ENCODE peak calls at places on chromosomes 4 and X, in ten cellular contexts. One of them, this sample, is unnamed.

GRCh38 chr4:142984871-142985585 is 138.9 kb upstream of the INPP4B start:
- DNase-seq in psoas muscle: no peak
- DNase-seq in OCI-LY7: peak; percentile 6
- DNase-seq in PC-3: peak; percentile 60
- DNase-seq in pancreas: no peak
- DNase-seq in RWPE1: peak; percentile 20
- DNase-seq in CD4-positive, alpha-beta T cell: no peak
- DNase-seq in caudate nucleus: no peak
- DNase-seq in dorsolateral prefrontal cortex: no peak
- DNase-seq in ovary: no peak
- DNase-seq in this sample: no peak

GRCh38 chr4:153374471-153374870 is 30.0 kb downstream of the MND1 start:
- DNase-seq in psoas muscle: no peak
- DNase-seq in RWPE1: no peak
- DNase-seq in OCI-LY7: no peak
- DNase-seq in dorsolateral prefrontal cortex: no peak
- DNase-seq in caudate nucleus: no peak
- DNase-seq in PC-3: no peak
- DNase-seq in pancreas: no peak
- DNase-seq in ovary: no peak
- DNase-seq in CD4-positive, alpha-beta T cell: no peak
- DNase-seq in this sample: no peak

GRCh38 chrX:20517565-20517964 is 250.9 kb upstream of the RPS6KA3 start:
- DNase-seq in RWPE1: no peak
- DNase-seq in pancreas: no peak
- DNase-seq in CD4-positive, alpha-beta T cell: no peak
- DNase-seq in ovary: no peak
- DNase-seq in psoas muscle: no peak
- DNase-seq in caudate nucleus: no peak
- DNase-seq in OCI-LY7: no peak
- DNase-seq in PC-3: no peak
- DNase-seq in dorsolateral prefrontal cortex: no peak
- DNase-seq in this sample: no peak

GRCh38 chr4:84814100-84814750 is 152.3 kb downstream of the WDFY3 start:
- DNase-seq in pancreas: peak; percentile 27
- DNase-seq in ovary: no peak
- DNase-seq in RWPE1: peak; percentile 66
- DNase-seq in dorsolateral prefrontal cortex: no peak
- DNase-seq in caudate nucleus: no peak
- DNase-seq in OCI-LY7: no peak
- DNase-seq in CD4-positive, alpha-beta T cell: no peak
- DNase-seq in psoas muscle: no peak
- DNase-seq in PC-3: peak; percentile 81
- DNase-seq in this sample: peak; percentile 88

GRCh38 chr4:179695175-179695574 is 2252.9 kb upstream of the AGA start:
- DNase-seq in ovary: no peak
- DNase-seq in OCI-LY7: no peak
- DNase-seq in psoas muscle: no peak
- DNase-seq in PC-3: peak; percentile 66
- DNase-seq in RWPE1: peak; percentile 1
- DNase-seq in caudate nucleus: no peak
- DNase-seq in pancreas: no peak
- DNase-seq in CD4-positive, alpha-beta T cell: no peak
- DNase-seq in dorsolateral prefrontal cortex: no peak
- DNase-seq in this sample: no peak

GRCh38 chr4:42568610-42569207 is 88.2 kb downstream of the ATP8A1 start:
- DNase-seq in OCI-LY7: peak; percentile 84
- DNase-seq in caudate nucleus: peak; percentile 57
- DNase-seq in RWPE1: peak; percentile 42
- DNase-seq in psoas muscle: peak; percentile 42
- DNase-seq in PC-3: peak; percentile 77
- DNase-seq in dorsolateral prefrontal cortex: no peak
- DNase-seq in CD4-positive, alpha-beta T cell: peak; percentile 48
- DNase-seq in ovary: peak; percentile 71
- DNase-seq in pancreas: peak; percentile 54
- DNase-seq in this sample: peak; percentile 12

GRCh38 chr4:6633091-6633906 is 7.2 kb upstream of the MRFAP1 start:
- DNase-seq in pancreas: no peak
- DNase-seq in CD4-positive, alpha-beta T cell: no peak
- DNase-seq in caudate nucleus: no peak
- DNase-seq in RWPE1: peak; percentile 20
- DNase-seq in PC-3: peak; percentile 9
- DNase-seq in ovary: no peak
- DNase-seq in dorsolateral prefrontal cortex: no peak
- DNase-seq in OCI-LY7: peak; percentile 74
- DNase-seq in psoas muscle: peak; percentile 73
- DNase-seq in this sample: no peak

GRCh38 chrX:65811558-65812228 is 144.2 kb downstream of the MSN start:
- DNase-seq in ovary: no peak
- DNase-seq in caudate nucleus: no peak
- DNase-seq in pancreas: no peak
- DNase-seq in dorsolateral prefrontal cortex: no peak
- DNase-seq in CD4-positive, alpha-beta T cell: no peak
- DNase-seq in RWPE1: no peak
- DNase-seq in OCI-LY7: no peak
- DNase-seq in psoas muscle: no peak
- DNase-seq in PC-3: no peak
- DNase-seq in this sample: no peak

GRCh38 chrX:154019633-154020499 is at the start of gene IRAK1:
- DNase-seq in PC-3: peak; percentile 73
- DNase-seq in OCI-LY7: peak; percentile 73
- DNase-seq in CD4-positive, alpha-beta T cell: no peak
- DNase-seq in pancreas: peak; percentile 43
- DNase-seq in dorsolateral prefrontal cortex: peak; percentile 38
- DNase-seq in caudate nucleus: no peak
- DNase-seq in ovary: peak; percentile 65
- DNase-seq in RWPE1: peak; percentile 62
- DNase-seq in psoas muscle: peak; percentile 81
- DNase-seq in this sample: no peak

GRCh38 chrX:103879339-103879738 is 47.3 kb upstream of the RAB9B start:
- DNase-seq in dorsolateral prefrontal cortex: no peak
- DNase-seq in OCI-LY7: no peak
- DNase-seq in pancreas: no peak
- DNase-seq in CD4-positive, alpha-beta T cell: no peak
- DNase-seq in psoas muscle: no peak
- DNase-seq in RWPE1: peak; percentile 7
- DNase-seq in caudate nucleus: no peak
- DNase-seq in PC-3: peak; percentile 57
- DNase-seq in ovary: no peak
- DNase-seq in this sample: no peak

GRCh38 chr4:87819281-87819919 is 13.4 kb upstream of the MEPE start:
- DNase-seq in OCI-LY7: no peak
- DNase-seq in CD4-positive, alpha-beta T cell: no peak
- DNase-seq in pancreas: no peak
- DNase-seq in ovary: no peak
- DNase-seq in RWPE1: peak; percentile 70
- DNase-seq in caudate nucleus: no peak
- DNase-seq in psoas muscle: no peak
- DNase-seq in PC-3: peak; percentile 82
- DNase-seq in dorsolateral prefrontal cortex: no peak
- DNase-seq in this sample: peak; percentile 73

GRCh38 chr4:82899339-82899738 is 1.2 kb upstream of the THAP9 start:
- DNase-seq in CD4-positive, alpha-beta T cell: no peak
- DNase-seq in pancreas: no peak
- DNase-seq in caudate nucleus: no peak
- DNase-seq in PC-3: no peak
- DNase-seq in OCI-LY7: peak; percentile 33
- DNase-seq in ovary: no peak
- DNase-seq in RWPE1: no peak
- DNase-seq in dorsolateral prefrontal cortex: no peak
- DNase-seq in psoas muscle: no peak
- DNase-seq in this sample: no peak

GRCh38 chrX:103276581-103277002 is at the start of gene TCEAL5:
- DNase-seq in CD4-positive, alpha-beta T cell: no peak
- DNase-seq in dorsolateral prefrontal cortex: peak; percentile 24
- DNase-seq in PC-3: no peak
- DNase-seq in pancreas: no peak
- DNase-seq in psoas muscle: peak; percentile 30
- DNase-seq in OCI-LY7: no peak
- DNase-seq in RWPE1: no peak
- DNase-seq in ovary: peak; percentile 32
- DNase-seq in caudate nucleus: peak; percentile 5
- DNase-seq in this sample: no peak

GRCh38 chrX:107935664-107936433 is 46.3 kb downstream of the TEX13B start:
- DNase-seq in caudate nucleus: peak; percentile 9
- DNase-seq in CD4-positive, alpha-beta T cell: no peak
- DNase-seq in dorsolateral prefrontal cortex: no peak
- DNase-seq in ovary: no peak
- DNase-seq in psoas muscle: no peak
- DNase-seq in pancreas: no peak
- DNase-seq in OCI-LY7: no peak
- DNase-seq in PC-3: peak; percentile 49
- DNase-seq in RWPE1: peak; percentile 73
- DNase-seq in this sample: peak; percentile 2

GRCh38 chr4:133146574-133147198 is 2.4 kb upstream of the PCDH10 start:
- DNase-seq in ovary: peak; percentile 43
- DNase-seq in CD4-positive, alpha-beta T cell: no peak
- DNase-seq in dorsolateral prefrontal cortex: peak; percentile 60
- DNase-seq in psoas muscle: peak; percentile 34
- DNase-seq in OCI-LY7: no peak
- DNase-seq in PC-3: peak; percentile 59
- DNase-seq in caudate nucleus: peak; percentile 78
- DNase-seq in pancreas: no peak
- DNase-seq in RWPE1: no peak
- DNase-seq in this sample: no peak

GRCh38 chr4:6727081-6727942 is 11.3 kb downstream of the BLOC1S4 start:
- DNase-seq in psoas muscle: no peak
- DNase-seq in caudate nucleus: peak; percentile 86
- DNase-seq in dorsolateral prefrontal cortex: peak; percentile 77
- DNase-seq in OCI-LY7: no peak
- DNase-seq in pancreas: no peak
- DNase-seq in CD4-positive, alpha-beta T cell: no peak
- DNase-seq in ovary: no peak
- DNase-seq in PC-3: no peak
- DNase-seq in RWPE1: no peak
- DNase-seq in this sample: no peak

GRCh38 chr4:137705171-137705783 is 173.0 kb upstream of the PCDH18 start:
- DNase-seq in OCI-LY7: no peak
- DNase-seq in dorsolateral prefrontal cortex: no peak
- DNase-seq in RWPE1: no peak
- DNase-seq in pancreas: no peak
- DNase-seq in psoas muscle: no peak
- DNase-seq in ovary: no peak
- DNase-seq in caudate nucleus: no peak
- DNase-seq in CD4-positive, alpha-beta T cell: no peak
- DNase-seq in PC-3: no peak
- DNase-seq in this sample: no peak
- H3K27ac ChIP-seq in OCI-LY7: no peak overlapping the region
- H3K27ac ChIP-seq in dorsolateral prefrontal cortex: peak overlapping the region; percentile 46
- H3K27ac ChIP-seq in RWPE1: no peak overlapping the region
- H3K27ac ChIP-seq in pancreas: no peak overlapping the region
- H3K27ac ChIP-seq in psoas muscle: no peak overlapping the region
- H3K27ac ChIP-seq in ovary: peak overlapping the region; percentile 19
- H3K27ac ChIP-seq in caudate nucleus: no peak overlapping the region
- H3K27ac ChIP-seq in CD4-positive, alpha-beta T cell: no peak overlapping the region
- H3K27ac ChIP-seq in PC-3: no peak overlapping the region
- H3K27ac ChIP-seq in this sample: no peak overlapping the region

GRCh38 chrX:40931921-40932320 is 153.3 kb upstream of the USP9X start:
- DNase-seq in pancreas: no peak
- DNase-seq in PC-3: peak; percentile 25
- DNase-seq in RWPE1: no peak
- DNase-seq in OCI-LY7: no peak
- DNase-seq in CD4-positive, alpha-beta T cell: no peak
- DNase-seq in psoas muscle: no peak
- DNase-seq in caudate nucleus: peak; percentile 2
- DNase-seq in dorsolateral prefrontal cortex: no peak
- DNase-seq in ovary: no peak
- DNase-seq in this sample: no peak
- H3K27ac ChIP-seq in pancreas: no peak overlapping the region
- H3K27ac ChIP-seq in PC-3: no peak overlapping the region
- H3K27ac ChIP-seq in RWPE1: no peak overlapping the region
- H3K27ac ChIP-seq in OCI-LY7: no peak overlapping the region
- H3K27ac ChIP-seq in CD4-positive, alpha-beta T cell: no peak overlapping the region
- H3K27ac ChIP-seq in psoas muscle: no peak overlapping the region
- H3K27ac ChIP-seq in caudate nucleus: no peak overlapping the region
- H3K27ac ChIP-seq in dorsolateral prefrontal cortex: no peak overlapping the region
- H3K27ac ChIP-seq in ovary: no peak overlapping the region
- H3K27ac ChIP-seq in this sample: no peak overlapping the region

GRCh38 chr4:1219553-1219950 is 29.4 kb downstream of the CTBP1 start:
- DNase-seq in OCI-LY7: no peak
- DNase-seq in psoas muscle: no peak
- DNase-seq in pancreas: no peak
- DNase-seq in caudate nucleus: no peak
- DNase-seq in PC-3: no peak
- DNase-seq in dorsolateral prefrontal cortex: no peak
- DNase-seq in CD4-positive, alpha-beta T cell: no peak
- DNase-seq in RWPE1: no peak
- DNase-seq in ovary: no peak
- DNase-seq in this sample: no peak
- H3K27ac ChIP-seq in OCI-LY7: peak overlapping the region; percentile 99
- H3K27ac ChIP-seq in psoas muscle: no peak overlapping the region
- H3K27ac ChIP-seq in pancreas: no peak overlapping the region
- H3K27ac ChIP-seq in caudate nucleus: no peak overlapping the region
- H3K27ac ChIP-seq in PC-3: no peak overlapping the region
- H3K27ac ChIP-seq in dorsolateral prefrontal cortex: no peak overlapping the region
- H3K27ac ChIP-seq in CD4-positive, alpha-beta T cell: no peak overlapping the region
- H3K27ac ChIP-seq in RWPE1: peak overlapping the region; percentile 32
- H3K27ac ChIP-seq in ovary: no peak overlapping the region
- H3K27ac ChIP-seq in this sample: no peak overlapping the region

GRCh38 chr4:75698963-75699228 is 25.5 kb upstream of the USO1 start:
- DNase-seq in OCI-LY7: no peak
- DNase-seq in caudate nucleus: no peak
- DNase-seq in PC-3: no peak
- DNase-seq in pancreas: no peak
- DNase-seq in dorsolateral prefrontal cortex: no peak
- DNase-seq in CD4-positive, alpha-beta T cell: no peak
- DNase-seq in psoas muscle: no peak
- DNase-seq in RWPE1: no peak
- DNase-seq in ovary: no peak
- DNase-seq in this sample: no peak
- H3K27ac ChIP-seq in OCI-LY7: no peak overlapping the region
- H3K27ac ChIP-seq in caudate nucleus: no peak overlapping the region
- H3K27ac ChIP-seq in PC-3: no peak overlapping the region
- H3K27ac ChIP-seq in pancreas: no peak overlapping the region
- H3K27ac ChIP-seq in dorsolateral prefrontal cortex: no peak overlapping the region
- H3K27ac ChIP-seq in CD4-positive, alpha-beta T cell: peak overlapping the region; percentile 29
- H3K27ac ChIP-seq in psoas muscle: peak overlapping the region; percentile 87
- H3K27ac ChIP-seq in RWPE1: no peak overlapping the region
- H3K27ac ChIP-seq in ovary: no peak overlapping the region
- H3K27ac ChIP-seq in this sample: no peak overlapping the region